ENCODE peak calls at places on chromosomes 11 and 22, in eight cellular contexts. W, U, J, D, X, B, Y and N are unnamed samples. For H3K27me3 and H3K4me1, the result is how much of the 10 kb centered on the place peaks cover.

GRCh38 chr22:49648053-49648452 is 179.6 kb downstream of the BRD1 start:
- DNase-seq in W (peak), U (no peak), J (no peak), D (no peak), X (no peak), B (no peak), Y (no peak), N (no peak)

GRCh38 chr11:61106906-61107470 is 4.7 kb downstream of the CD5 start:
- DNase-seq in W (no peak), U (no peak), J (no peak), D (no peak), X (no peak), B (no peak), Y (no peak), N (no peak)

GRCh38 chr11:123702137-123702536 is 39.3 kb downstream of the ZNF202 start:
- DNase-seq in W (no peak), U (no peak), J (no peak), D (no peak), X (no peak), B (no peak), Y (no peak), N (no peak)

GRCh38 chr11:14609902-14610301 is 33.7 kb upstream of the PDE3B start:
- DNase-seq in W (no peak), U (no peak), J (no peak), D (no peak), X (no peak), B (no peak), Y (no peak), N (no peak)

GRCh38 chr11:114080219-114080618 is 20.7 kb downstream of the ZBTB16 start:
- DNase-seq in W (no peak), U (no peak), J (no peak), D (no peak), X (no peak), B (no peak), Y (no peak), N (no peak)

GRCh38 chr22:23787910-23788309 is 1.1 kb downstream of the SMARCB1 start:
- DNase-seq in W (no peak), U (no peak), J (no peak), D (no peak), X (no peak), B (no peak), Y (no peak), N (no peak)

GRCh38 chr11:132125855-132126841 is 755.7 kb downstream of the NTM start:
- DNase-seq in W (peak), U (no peak), J (peak), D (no peak), X (peak), B (no peak), Y (no peak), N (no peak)

GRCh38 chr11:116357769-116358544 is 414.8 kb downstream of the BUD13 start:
- DNase-seq in W (no peak), U (no peak), J (no peak), D (no peak), X (no peak), B (no peak), Y (no peak), N (no peak)

GRCh38 chr11:60098508-60098907 is 10.0 kb downstream of the MS4A2 start:
- DNase-seq in W (no peak), U (no peak), J (no peak), D (no peak), X (no peak), B (no peak), Y (no peak), N (no peak)

GRCh38 chr22:41300661-41301060 is 664 bp upstream of the ZC3H7B start:
- DNase-seq in W (no peak), U (no peak), J (no peak), D (no peak), X (no peak), B (no peak), Y (no peak), N (no peak)

GRCh38 chr11:92941676-92942571 is 27.5 kb upstream of the MTNR1B start:
- DNase-seq in W (no peak), U (no peak), J (peak), D (no peak), X (peak), B (peak), Y (no peak), N (no peak)

GRCh38 chr11:131042711-131043110 is 126.4 kb upstream of the SNX19 start:
- DNase-seq in W (no peak), U (no peak), J (no peak), D (no peak), X (no peak), B (no peak), Y (no peak), N (no peak)

GRCh38 chr11:10005955-10006525 is 288.0 kb downstream of the SBF2 start:
- DNase-seq in W (no peak), U (no peak), J (no peak), D (no peak), X (no peak), B (no peak), Y (no peak), N (no peak)

GRCh38 chr11:130527648-130528300 is 79.3 kb downstream of the ADAMTS15 start:
- DNase-seq in W (no peak), U (no peak), J (no peak), D (no peak), X (no peak), B (no peak), Y (peak), N (no peak)

GRCh38 chr11:61384271-61385242 is 7.8 kb upstream of the TMEM216 start:
- DNase-seq in W (no peak), U (no peak), J (no peak), D (no peak), X (no peak), B (peak), Y (no peak), N (no peak)

GRCh38 chr11:120316880-120317688 is 8.0 kb upstream of the TLCD5 start:
- DNase-seq in W (peak), U (peak), J (no peak), D (no peak), X (peak), B (peak), Y (peak), N (peak)

GRCh38 chr11:30423886-30424285 is 101.0 kb downstream of the ARL14EP start:
- DNase-seq in W (no peak), U (no peak), J (no peak), D (no peak), X (no peak), B (no peak), Y (no peak), N (no peak)

GRCh38 chr11:43923327-43924111 is 18.9 kb upstream of the C11orf96 start:
- DNase-seq in W (peak), U (peak), J (peak), D (no peak), X (no peak), B (peak), Y (peak), N (no peak)

DNA sequence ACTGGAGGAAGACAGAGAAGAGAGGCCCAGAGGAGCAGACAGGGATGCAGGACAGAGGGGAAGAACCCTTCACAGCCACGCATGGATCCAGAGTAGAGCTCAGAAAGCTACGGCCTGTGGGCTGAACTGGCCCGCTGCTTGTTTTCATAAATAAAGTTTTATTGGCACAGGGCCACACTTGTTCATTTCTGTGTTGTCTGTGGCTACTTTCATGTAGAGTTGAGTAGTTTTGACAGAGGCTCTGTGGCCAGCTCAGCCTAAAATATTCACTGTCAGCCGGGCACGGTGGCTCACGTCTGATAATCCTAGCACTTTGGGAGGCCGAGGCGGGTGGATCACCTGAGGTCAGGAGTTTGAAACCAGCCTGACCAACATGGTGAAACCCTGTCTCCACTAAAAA is 26.2 kb upstream of the GAL start:
- DNase-seq in W (no peak), U (no peak), J (no peak), D (no peak), X (no peak), B (no peak), Y (no peak), N (no peak)
- H3K27me3 ChIP-seq in W (under half), U (under half), J (under half), D (under half), X (under half), B (under half), Y (under half), N (under half)

GRCh38 chr11:118697346-118697745 is 17.9 kb upstream of the TREH start:
- DNase-seq in W (no peak), U (no peak), J (no peak), D (no peak), X (no peak), B (no peak), Y (no peak), N (no peak)

GRCh38 chr11:118699508-118700220 is 20.2 kb upstream of the TREH start:
- DNase-seq in W (no peak), U (no peak), J (no peak), D (no peak), X (no peak), B (no peak), Y (no peak), N (no peak)

GRCh38 chr11:118694185-118694584 is 14.7 kb upstream of the TREH start:
- DNase-seq in W (no peak), U (no peak), J (no peak), D (no peak), X (no peak), B (no peak), Y (no peak), N (no peak)

GRCh38 chr11:118694771-118695170 is 15.3 kb upstream of the TREH start:
- DNase-seq in W (no peak), U (no peak), J (no peak), D (no peak), X (no peak), B (no peak), Y (no peak), N (no peak)

GRCh38 chr11:118696673-118697226 is 17.3 kb upstream of the TREH start:
- DNase-seq in W (no peak), U (no peak), J (no peak), D (no peak), X (no peak), B (no peak), Y (no peak), N (no peak)
- TF ChIP-seq CTCF in W (no peak), U (no peak), J (no peak), D (no peak), X (no peak), B (no peak), Y (no peak), N (no peak)

DNA sequence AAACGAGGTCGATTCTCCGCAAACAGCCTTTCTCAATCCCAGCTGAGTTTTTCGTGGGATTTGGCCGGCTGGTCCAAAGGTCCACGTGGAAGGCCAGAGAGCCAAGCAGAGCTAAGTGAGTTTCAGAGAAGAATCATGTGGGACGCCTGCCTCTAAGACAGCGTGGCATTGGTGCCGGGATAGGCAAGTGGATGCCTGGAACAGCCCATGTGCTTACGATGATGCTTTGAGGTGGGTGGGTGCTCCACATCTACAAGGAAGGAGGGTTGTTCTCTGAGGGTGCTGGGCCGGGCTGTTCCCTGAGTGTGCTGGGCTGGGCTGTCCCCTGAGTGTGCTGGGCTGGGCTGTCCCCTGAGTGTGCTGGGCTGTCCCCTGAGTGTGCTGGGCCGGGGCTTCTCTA is 41.4 kb downstream of the MUC2 start:
- DNase-seq in W (no peak), U (no peak), J (no peak), D (no peak), X (no peak), B (no peak), Y (no peak), N (no peak)
- H3K4me1 ChIP-seq in W (under half), U (under half), J (under half), D (under half), X (under half), B (under half), Y (under half), N (under half)

GRCh38 chr22:27485842-27486241 is 315.7 kb downstream of the MN1 start:
- DNase-seq in W (no peak), U (no peak), J (no peak), D (no peak), X (no peak), B (no peak), Y (no peak), N (no peak)

GRCh38 chr22:27487600-27488450 is 313.7 kb downstream of the MN1 start:
- DNase-seq in W (no peak), U (no peak), J (no peak), D (no peak), X (no peak), B (no peak), Y (no peak), N (no peak)

GRCh38 chr22:27490080-27490479 is 311.5 kb downstream of the MN1 start:
- DNase-seq in W (no peak), U (no peak), J (no peak), D (no peak), X (no peak), B (no peak), Y (no peak), N (no peak)

GRCh38 chr22:27489265-27489675 is 312.3 kb downstream of the MN1 start:
- DNase-seq in W (no peak), U (no peak), J (peak), D (no peak), X (no peak), B (no peak), Y (no peak), N (no peak)

DNA sequence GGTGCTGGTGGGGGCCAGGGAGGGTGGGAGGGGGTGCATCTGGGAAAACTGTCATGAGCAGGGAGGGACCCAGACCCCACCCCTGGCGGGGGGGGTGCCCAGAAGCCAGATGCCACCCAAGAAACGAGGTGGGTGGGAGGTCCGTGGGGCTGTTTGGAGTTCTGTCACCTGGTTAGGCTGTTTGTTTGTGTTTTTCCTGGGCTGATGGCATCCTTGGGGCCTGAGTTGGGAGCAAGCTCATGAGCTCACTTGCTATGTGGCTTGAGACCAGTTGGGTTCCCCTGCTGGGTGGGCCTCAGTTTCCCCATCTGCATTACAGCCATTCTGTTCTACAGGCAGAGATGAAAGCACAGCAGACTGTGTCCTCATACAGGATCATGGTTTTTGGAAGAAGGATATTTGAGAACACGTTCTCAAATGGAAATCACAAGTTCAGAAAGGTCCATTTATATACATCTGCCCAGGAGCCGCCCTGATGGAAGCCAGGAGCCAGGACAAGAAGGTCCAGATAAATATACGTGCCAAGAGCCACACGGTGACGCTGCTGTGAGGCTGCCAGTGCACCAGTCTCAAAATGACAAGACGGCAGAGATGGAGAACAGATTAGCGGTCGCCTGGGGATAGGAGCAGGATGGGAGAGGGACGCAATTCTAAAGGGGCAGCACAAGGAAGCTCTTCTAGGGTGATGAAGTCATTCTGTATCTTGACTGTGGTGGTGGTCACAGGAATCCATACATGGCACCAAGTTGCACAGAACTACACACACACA is 312.9 kb downstream of the MN1 start:
- DNase-seq in W (no peak), U (no peak), J (peak), D (no peak), X (no peak), B (no peak), Y (no peak), N (no peak)
- H3K27me3 ChIP-seq in W (under half), U (under half), J (under half), D (under half), X (under half), B (under half), Y (under half), N (under half)

DNA sequence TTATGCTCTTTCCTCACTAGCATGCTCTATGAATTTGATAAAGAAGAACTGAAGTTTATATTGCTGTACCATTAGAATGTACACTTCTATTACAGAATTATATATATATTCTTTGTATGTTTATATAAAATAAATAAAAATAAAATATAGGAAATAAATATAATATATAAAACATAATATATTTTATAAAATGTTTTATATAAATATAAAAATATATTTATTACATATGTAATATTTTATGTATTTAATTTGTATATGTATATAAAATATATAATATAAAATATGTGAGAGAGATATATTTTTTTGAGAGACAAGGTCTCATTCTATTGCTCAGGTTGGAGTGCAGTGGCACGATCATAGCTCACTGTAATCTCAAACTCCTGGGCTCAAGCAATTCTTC is 18.3 kb upstream of the RTCB start:
- DNase-seq in W (no peak), U (no peak), J (no peak), D (no peak), X (no peak), B (no peak), Y (no peak), N (no peak)
- TF ChIP-seq CTCF in W (no peak), U (no peak), J (no peak), D (no peak), X (no peak), B (no peak), Y (no peak), N (no peak)

DNA sequence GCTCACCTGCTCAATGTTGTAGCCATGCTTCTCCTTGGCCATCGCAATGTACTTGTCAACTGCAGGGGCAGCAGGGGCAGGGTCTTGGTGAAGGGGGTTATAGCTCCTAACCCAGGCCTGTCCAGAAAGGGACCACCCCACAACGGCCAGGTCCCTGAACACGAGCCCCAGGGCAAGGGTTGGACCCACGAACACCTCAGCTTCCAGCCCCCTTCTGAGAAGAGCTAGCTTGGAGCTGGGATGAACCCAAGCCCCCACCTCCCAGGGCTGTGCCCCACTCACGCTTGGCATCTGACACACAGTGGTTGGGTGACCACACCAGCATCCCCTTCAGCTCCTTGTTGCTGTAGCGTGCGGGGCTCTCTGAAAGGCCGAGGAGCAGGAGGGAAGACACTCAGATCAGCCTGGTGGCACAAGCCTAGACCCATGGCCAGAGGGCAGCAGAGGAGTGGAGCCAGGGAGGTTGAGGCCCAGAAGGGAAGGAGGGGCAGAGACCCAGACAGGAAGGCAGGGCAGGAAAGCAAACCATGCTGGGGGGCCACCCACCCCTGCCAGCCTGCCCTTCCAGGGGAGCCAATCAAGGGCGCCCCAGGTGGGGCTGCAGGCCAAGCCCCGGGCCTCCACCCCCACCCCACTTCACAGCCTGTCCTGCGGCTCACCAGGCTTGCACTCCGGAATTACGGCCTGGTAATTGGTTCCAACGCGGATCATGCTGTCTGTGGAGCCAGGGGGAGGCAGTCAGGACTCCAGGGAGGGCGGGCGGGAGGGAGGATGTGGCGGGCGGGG is 1.9 kb downstream of the RCOR2 start:
- DNase-seq in W (no peak), U (no peak), J (peak), D (no peak), X (no peak), B (no peak), Y (no peak), N (no peak)
- H3K4me1 ChIP-seq in W (under half), U (under half), J (under half), D (half or more), X (under half), B (under half), Y (under half), N (under half)